ENCODE peak calls at places on chromosomes 11 and 22, in ten cellular contexts. Z is CD8-positive, alpha-beta T cell; L is ovary; N is WTC11; V is NCI-H1105; M is activated T-cell treated with anti-CD3 and anti-CD28 coated beads, Interleukin-2, amount 50 U/mL, for 24 hours; B is BE2C; E is NCI-H1092; P is non-pigmented ciliary epithelial cell; J is endothelial cell of umbilical vein. U is an unnamed sample.

GRCh38 chr11:65639623-65640482 is 2.0 kb downstream of the SIPA1 start:
- DNase-seq in Z (peak; percentile 64), L (no peak), N (no peak), V (no peak), M (peak; percentile 62), B (no peak), E (no peak), P (no peak), J (peak; percentile 17), U (no peak)

GRCh38 chr11:71251159-71251721 is 1.1 kb downstream of the SHANK2 start:
- DNase-seq in Z (no peak), L (no peak), N (no peak), V (peak; percentile 35), M (no peak), B (no peak), E (peak; percentile 36), P (no peak), J (no peak), U (no peak)

GRCh38 chr11:19698493-19699292 is 13.9 kb upstream of the NAV2 start:
- DNase-seq in Z (no peak), L (no peak), N (no peak), V (no peak), M (no peak), B (no peak), E (no peak), P (no peak), J (no peak), U (no peak)

GRCh38 chr11:117642396-117642795 is 154.6 kb downstream of the DSCAML1 start:
- DNase-seq in Z (no peak), L (no peak), N (no peak), V (no peak), M (no peak), B (no peak), E (no peak), P (no peak), J (no peak), U (no peak)

GRCh38 chr11:131495417-131495816 is 125.0 kb downstream of the NTM start:
- DNase-seq in Z (no peak), L (no peak), N (no peak), V (no peak), M (no peak), B (no peak), E (no peak), P (no peak), J (no peak), U (no peak)

GRCh38 chr22:44160416-44160815 is 20.3 kb upstream of the PARVG start:
- DNase-seq in Z (no peak), L (no peak), N (no peak), V (no peak), M (no peak), B (no peak), E (no peak), P (no peak), J (no peak), U (no peak)

GRCh38 chr11:43579171-43579918 is 101.2 kb upstream of the HSD17B12 start:
- DNase-seq in Z (no peak), L (no peak), N (peak; percentile 74), V (peak; percentile 28), M (peak; percentile 64), B (peak; percentile 60), E (no peak), P (no peak), J (peak; percentile 51), U (no peak)

GRCh38 chr22:44449061-44449682 is 48.9 kb downstream of the RTL6 start:
- DNase-seq in Z (no peak), L (no peak), N (no peak), V (no peak), M (peak; percentile 23), B (no peak), E (no peak), P (peak; percentile 17), J (no peak), U (no peak)

GRCh38 chr11:128726464-128727139 is 32.7 kb downstream of the FLI1 start:
- DNase-seq in Z (peak; percentile 51), L (no peak), N (no peak), V (no peak), M (no peak), B (no peak), E (no peak), P (no peak), J (no peak), U (no peak)

U was measured in NCI-H524 treated with DMSO at 0.1 percent for 48 hours.